ENCODE peak calls at places on chromosomes 2 and 18, in five cellular contexts. Q is EL, S is fibroblast of gingiva, T is GM06990, G is PC-3. D is an unnamed sample.

GRCh38 chr2:21041462-21041861 is 2.4 kb downstream of the APOB start:
- DNase-seq in T (no peak), S (no peak), G (no peak), Q (no peak), D (no peak)

GRCh38 chr2:206518997-206519396 is 75.7 kb downstream of the ADAM23 start:
- DNase-seq in Q (no peak), S (no peak), T (no peak), G (no peak), D (no peak)

GRCh38 chr2:160309585-160309984 is 109.5 kb upstream of the ITGB6 start:
- DNase-seq in T (no peak), Q (peak; percentile 81), G (no peak), S (peak; percentile 29), D (peak; percentile 5)

GRCh38 chr2:71938659-71939587 is 208.7 kb downstream of the CYP26B1 start:
- DNase-seq in S (no peak), G (no peak), T (no peak), Q (no peak), D (no peak)

GRCh38 chr2:239587311-239587731 is 186.5 kb upstream of the HDAC4 start:
- DNase-seq in T (no peak), S (no peak), G (no peak), Q (no peak), D (no peak)

GRCh38 chr2:62774555-62775366 is 69.2 kb downstream of the EHBP1 start:
- DNase-seq in G (peak; percentile 80), S (peak; percentile 43), Q (peak; percentile 62), T (no peak), D (peak; percentile 62)

GRCh38 chr2:190121971-190122370 is 59.4 kb upstream of the MSTN start:
- DNase-seq in T (peak; percentile 27), S (peak; percentile 11), Q (peak; percentile 42), G (peak; percentile 45), D (peak; percentile 17)

GRCh38 chr2:121095257-121096080 is 189.5 kb downstream of the TFCP2L1 start:
- DNase-seq in T (no peak), Q (peak; percentile 59), S (peak; percentile 65), G (peak; percentile 85), D (peak; percentile 81)

GRCh38 chr18:23743733-23744333 is 54.6 kb downstream of the LAMA3 start:
- DNase-seq in T (no peak), Q (no peak), S (no peak), G (no peak), D (peak; percentile 19)

GRCh38 chr2:10214179-10214578 is 88.5 kb upstream of the HPCAL1 start:
- DNase-seq in S (no peak), Q (no peak), G (no peak), T (no peak), D (no peak)

GRCh38 chr2:201254331-201254730 is 6.0 kb upstream of the CASP8 start:
- DNase-seq in G (peak; percentile 32), S (peak; percentile 58), Q (peak; percentile 26), T (no peak), D (peak; percentile 76)

GRCh38 chr2:39728941-39729351 is 50.1 kb downstream of the THUMPD2 start:
- DNase-seq in Q (peak; percentile 53), S (peak; percentile 20), G (peak; percentile 57), T (no peak), D (peak; percentile 43)

GRCh38 chr18:34322365-34323289 is 97.9 kb upstream of the NOL4 start:
- DNase-seq in T (peak; percentile 65), S (no peak), Q (no peak), G (peak; percentile 41), D (peak; percentile 62)

GRCh38 chr18:40094441-40094840 is 1860.6 kb upstream of the PIK3C3 start:
- DNase-seq in Q (no peak), S (no peak), T (no peak), G (peak; percentile 1), D (no peak)

GRCh38 chr18:48928787-48929186 is 22.0 kb downstream of the SMAD7 start:
- DNase-seq in G (no peak), Q (no peak), T (peak; percentile 71), S (no peak), D (no peak)

GRCh38 chr2:7019191-7019590 is 102.0 kb downstream of the RNF144A start:
- DNase-seq in T (no peak), G (no peak), S (no peak), Q (no peak), D (no peak)

GRCh38 chr2:44388877-44389276 is 27.1 kb downstream of the CAMKMT start:
- DNase-seq in S (no peak), G (no peak), T (no peak), Q (no peak), D (no peak)

GRCh38 chr2:200862532-200863000 is 1.9 kb downstream of the CLK1 start:
- DNase-seq in G (peak; percentile 56), S (peak; percentile 39), Q (peak; percentile 67), T (no peak), D (peak; percentile 63)

GRCh38 chr2:241598487-241598886 is 38.5 kb downstream of the THAP4 start:
- DNase-seq in G (peak; percentile 46), S (no peak), Q (no peak), T (no peak), D (peak; percentile 46)

GRCh38 chr2:95043300-95043786 is 17.8 kb downstream of the MAL start:
- DNase-seq in Q (peak; percentile 66), T (no peak), S (peak; percentile 72), G (peak; percentile 86), D (peak; percentile 75)

GRCh38 chr2:195410272-195410671 is 246.8 kb upstream of the SLC39A10 start:
- DNase-seq in Q (no peak), G (no peak), S (no peak), T (peak; percentile 13), D (no peak)